ENCODE peak calls at places on chromosomes 6 and 20, in four cellular contexts. H, I, U and V are unnamed samples.

GRCh38 chr6:39204646-39205244 is 24.5 kb downstream of the KCNK5 start:
- DNase-seq in I (no peak), U (no peak), H (no peak), V (no peak)

GRCh38 chr20:54014301-54014914 is 56.0 kb downstream of the BCAS1 start:
- DNase-seq in I (no peak), H (no peak), U (no peak), V (no peak)

GRCh38 chr6:145948328-145948727 is 15.8 kb downstream of the SHPRH start:
- DNase-seq in I (no peak), H (no peak), U (peak; percentile 63), V (no peak)

GRCh38 chr6:33590531-33591198 is 10.6 kb upstream of the BAK1 start:
- DNase-seq in U (no peak), H (no peak), I (peak; percentile 64), V (no peak)

GRCh38 chr6:102736941-102737368 is 1343.4 kb downstream of the GRIK2 start:
- DNase-seq in I (no peak), H (no peak), U (no peak), V (peak; percentile 89)

GRCh38 chr6:168127384-168127868 is 48.4 kb upstream of the FRMD1 start:
- DNase-seq in H (no peak), I (no peak), U (no peak), V (no peak)

GRCh38 chr6:39289490-39289889 is 24.7 kb downstream of the KCNK17 start:
- DNase-seq in I (no peak), U (no peak), H (no peak), V (no peak)

GRCh38 chr20:9557411-9557810 is 43.0 kb downstream of the LAMP5 start:
- DNase-seq in U (no peak), I (no peak), H (no peak), V (no peak)

GRCh38 chr6:133544419-133544818 is 303.3 kb downstream of the EYA4 start:
- DNase-seq in U (no peak), H (no peak), I (no peak), V (no peak)

GRCh38 chr20:58659841-58660240 is 8.8 kb downstream of the STX16 start:
- DNase-seq in I (peak; percentile 20), U (no peak), H (no peak), V (no peak)

GRCh38 chr20:13839421-13840092 is 54.7 kb downstream of the NDUFAF5 start:
- DNase-seq in H (no peak), U (peak; percentile 26), I (peak; percentile 61), V (peak; percentile 87)

GRCh38 chr6:145453376-145453775 is 281.9 kb downstream of the EPM2A start:
- DNase-seq in U (peak; percentile 38), I (no peak), H (no peak), V (no peak)

GRCh38 chr6:52512199-52512598 is 64.7 kb downstream of the TRAM2 start:
- DNase-seq in I (peak; percentile 40), H (no peak), U (peak; percentile 94), V (no peak)

GRCh38 chr6:97282238-97282725 is 734 bp downstream of the MMS22L start:
- DNase-seq in I (no peak), H (no peak), U (peak; percentile 14), V (no peak)

GRCh38 chr6:34491091-34491430 is 25.2 kb downstream of the PACSIN1 start:
- DNase-seq in I (no peak), U (peak; percentile 61), H (no peak), V (no peak)

GRCh38 chr6:108029226-108029921 is 45.2 kb downstream of the OSTM1 start:
- DNase-seq in H (no peak), U (no peak), I (no peak), V (no peak)

GRCh38 chr6:163501022-163501421 is 86.5 kb downstream of the QKI start:
- DNase-seq in I (no peak), H (no peak), U (no peak), V (no peak)

GRCh38 chr6:158220786-158221442 is 52.8 kb downstream of the GTF2H5 start:
- DNase-seq in U (peak; percentile 86), H (peak; percentile 3), I (peak; percentile 75), V (no peak)

GRCh38 chr20:20621191-20621590 is 91.3 kb downstream of the RALGAPA2 start:
- DNase-seq in U (no peak), I (no peak), H (no peak), V (no peak)

GRCh38 chr6:53611342-53611741 is 54.2 kb downstream of the KLHL31 start:
- DNase-seq in I (no peak), H (no peak), U (no peak), V (no peak)

GRCh38 chr6:42276008-42276890 is 58.6 kb upstream of the MRPS10 start:
- DNase-seq in H (no peak), U (peak; percentile 73), I (no peak), V (no peak)

GRCh38 chr6:14811760-14812428 is 434.0 kb upstream of the JARID2 start:
- DNase-seq in U (peak; percentile 89), I (no peak), H (no peak), V (no peak)

GRCh38 chr20:25000268-25000801 is 7.8 kb upstream of the APMAP start:
- DNase-seq in I (peak; percentile 90), U (peak; percentile 88), H (no peak), V (peak; percentile 84)

GRCh38 chr6:111950661-111951426 is 77.6 kb upstream of the FYN start:
- DNase-seq in I (no peak), H (no peak), U (peak; percentile 43), V (no peak)

GRCh38 chr6:45901777-45902650 is 113.6 kb downstream of the CLIC5 start:
- DNase-seq in U (no peak), I (no peak), H (no peak), V (no peak)

GRCh38 chr6:45898941-45899682 is 116.5 kb downstream of the CLIC5 start:
- DNase-seq in I (no peak), U (no peak), H (no peak), V (no peak)

GRCh38 chr6:45902984-45903383 is 112.7 kb downstream of the CLIC5 start:
- DNase-seq in I (no peak), U (no peak), H (no peak), V (no peak)

GRCh38 chr6:45899683-45899946 is 116.0 kb downstream of the CLIC5 start:
- DNase-seq in H (no peak), U (no peak), I (no peak), V (no peak)

GRCh38 chr6:45900808-45901752 is 114.6 kb downstream of the CLIC5 start:
- DNase-seq in U (peak; percentile 63), H (no peak), I (no peak), V (no peak)
- TF ChIP-seq CTCF in U (no peak), H (no peak), I (no peak), V (no peak)

GRCh38 chr6:151018911-151019795 is 153.7 kb downstream of the MTHFD1L start:
- DNase-seq in U (no peak), I (no peak), H (no peak), V (no peak)

GRCh38 chr6:151023346-151023745 is 157.8 kb downstream of the MTHFD1L start:
- DNase-seq in U (no peak), H (no peak), I (no peak), V (no peak)

GRCh38 chr6:151022492-151022891 is 157.0 kb downstream of the MTHFD1L start:
- DNase-seq in U (no peak), I (no peak), H (no peak), V (no peak)

GRCh38 chr6:151024597-151024996 is 159.1 kb downstream of the MTHFD1L start:
- DNase-seq in I (no peak), U (no peak), H (no peak), V (no peak)

DNA sequence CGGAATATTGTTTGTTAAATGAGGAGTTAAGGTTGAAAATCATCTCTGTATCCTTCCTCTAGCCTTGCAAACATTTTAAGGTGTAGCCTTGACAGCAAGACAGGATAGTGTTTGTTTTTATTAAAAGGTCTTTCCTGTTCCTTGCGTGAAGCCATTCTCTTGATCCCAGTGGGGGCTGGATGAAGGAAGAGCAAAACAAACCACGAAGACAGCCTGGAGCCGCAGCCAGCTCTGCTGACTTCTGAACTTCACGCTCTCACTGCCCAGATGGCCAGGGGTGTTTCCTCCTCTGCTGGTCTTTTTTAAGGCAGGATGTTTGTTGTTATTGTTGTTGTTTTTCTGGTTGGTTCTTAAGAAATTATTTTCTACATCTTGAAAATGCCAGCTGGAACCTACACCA is 156.4 kb downstream of the MTHFD1L start:
- DNase-seq in H (no peak), I (no peak), U (peak; percentile 14), V (no peak)
- H3K36me3 ChIP-seq in H (no peaks in the 10 kb centered on the region), I (no peaks in the 10 kb centered on the region), U (peaks cover 2% of the 10 kb centered on the region), V (peaks cover 10% of the 10 kb centered on the region)

GRCh38 chr6:132390451-132390850 is 10.8 kb downstream of the MOXD1 start:
- DNase-seq in U (no peak), I (no peak), H (no peak), V (no peak)

GRCh38 chr6:132391391-132392291 is 9.6 kb downstream of the MOXD1 start:
- DNase-seq in H (peak; percentile 2), U (peak; percentile 89), I (no peak), V (peak; percentile 75)

GRCh38 chr6:132395015-132395597 is 6.2 kb downstream of the MOXD1 start:
- DNase-seq in I (no peak), H (no peak), U (no peak), V (no peak)

GRCh38 chr6:132392292-132392691 is 9.0 kb downstream of the MOXD1 start:
- DNase-seq in I (no peak), U (no peak), H (no peak), V (no peak)

DNA sequence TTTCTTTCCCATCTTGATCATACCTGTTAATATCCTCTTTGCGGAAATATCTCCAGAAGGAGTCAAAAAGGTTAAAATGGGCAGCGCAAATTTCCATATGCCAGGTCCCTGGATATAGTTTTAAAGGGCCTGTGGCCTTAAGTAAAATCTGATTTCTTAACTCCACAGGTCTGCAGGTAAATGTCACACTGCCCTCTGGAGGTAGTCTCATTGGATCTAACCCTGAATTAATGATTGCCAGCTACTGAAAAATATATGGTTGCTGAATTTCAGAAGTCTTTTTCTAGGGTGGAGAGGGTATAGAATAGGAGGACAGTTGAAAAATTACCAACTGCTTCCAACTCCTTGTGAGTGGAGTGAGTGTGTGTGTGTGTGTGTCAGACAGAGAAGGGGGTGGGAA is 8.5 kb downstream of the MOXD1 start:
- DNase-seq in H (no peak), U (no peak), I (no peak), V (no peak)
- TF ChIP-seq CTCF in H (peak; percentile 19), U (peak; percentile 25), I (peak; percentile 72), V (no peak)

DNA sequence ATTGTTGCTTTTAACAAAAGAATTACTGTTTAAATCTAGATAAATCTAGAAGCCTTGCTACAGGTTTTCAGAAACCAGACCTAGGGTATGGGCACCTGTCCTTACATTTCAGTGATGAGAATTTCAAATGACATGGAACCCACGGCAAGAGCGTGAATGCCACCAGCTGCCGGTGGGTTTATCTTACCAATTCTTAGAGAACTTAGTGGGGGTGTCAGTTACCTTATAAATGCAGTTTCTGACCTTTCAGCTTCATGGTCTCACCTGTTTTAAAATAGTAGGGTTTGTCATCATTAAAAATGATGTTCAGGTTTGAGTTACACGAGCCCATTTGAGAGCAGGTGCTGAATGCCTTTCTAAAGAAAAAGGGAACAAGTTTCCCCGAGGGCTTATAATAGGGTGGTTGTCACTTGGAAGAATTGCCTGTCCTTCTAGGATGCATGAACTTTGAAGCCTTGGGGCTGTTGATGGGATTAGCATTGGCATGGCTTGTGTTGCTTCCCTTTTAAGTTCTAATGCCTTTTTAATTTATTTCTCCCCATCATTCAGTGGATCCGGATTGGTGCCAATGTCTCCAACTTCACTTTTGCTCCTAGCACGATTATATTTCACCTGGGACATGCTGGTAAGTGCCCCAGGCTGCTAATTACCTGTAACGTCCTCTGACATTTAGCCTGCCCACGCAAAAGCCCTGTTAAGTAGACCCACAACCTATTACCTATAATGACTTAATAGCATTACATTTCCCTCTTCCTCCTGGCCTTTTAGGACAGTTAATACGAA is 28.0 kb downstream of the GHRH start:
- DNase-seq in I (no peak), H (no peak), U (no peak), V (no peak)
- H3K36me3 ChIP-seq in I (peaks cover 45% of the 10 kb centered on the region), H (peaks cover 100% of the 10 kb centered on the region), U (peaks cover 66% of the 10 kb centered on the region), V (peaks cover 51% of the 10 kb centered on the region)